ENCODE peak calls at places on chromosomes 4 and X, in five cellular contexts. One of them, this sample, is unnamed.

GRCh38 chrX:115229337-115229991 is 4.4 kb downstream of the LRCH2 start:
- DNase-seq in tibial nerve: no peak
- DNase-seq in right lobe of liver: no peak
- DNase-seq in endodermal cell: no peak
- DNase-seq in cardiac muscle cell: no peak
- DNase-seq in this sample: no peak

GRCh38 chrX:24020280-24020876 is 6.6 kb downstream of the KLHL15 start:
- DNase-seq in tibial nerve: no peak
- DNase-seq in right lobe of liver: no peak
- DNase-seq in endodermal cell: no peak
- DNase-seq in cardiac muscle cell: no peak
- DNase-seq in this sample: no peak

GRCh38 chrX:72652132-72652531 is 62.0 kb downstream of the PHKA1 start:
- DNase-seq in tibial nerve: no peak
- DNase-seq in right lobe of liver: no peak
- DNase-seq in endodermal cell: no peak
- DNase-seq in cardiac muscle cell: no peak
- DNase-seq in this sample: no peak

GRCh38 chr4:88335092-88335665 is 43.5 kb upstream of the HERC6 start:
- DNase-seq in tibial nerve: no peak
- DNase-seq in right lobe of liver: no peak
- DNase-seq in endodermal cell: peak
- DNase-seq in cardiac muscle cell: peak
- DNase-seq in this sample: no peak

GRCh38 chr4:143405197-143405730 is 68.6 kb downstream of the GAB1 start:
- DNase-seq in tibial nerve: no peak
- DNase-seq in right lobe of liver: no peak
- DNase-seq in endodermal cell: no peak
- DNase-seq in cardiac muscle cell: no peak
- DNase-seq in this sample: no peak

GRCh38 chrX:47562615-47563243 is 1.7 kb downstream of the ARAF start:
- DNase-seq in tibial nerve: no peak
- DNase-seq in right lobe of liver: no peak
- DNase-seq in endodermal cell: peak
- DNase-seq in cardiac muscle cell: peak
- DNase-seq in this sample: no peak

GRCh38 chr4:33882246-33882990 is 2361.9 kb downstream of the ARAP2 start:
- DNase-seq in tibial nerve: no peak
- DNase-seq in right lobe of liver: no peak
- DNase-seq in endodermal cell: no peak
- DNase-seq in cardiac muscle cell: no peak
- DNase-seq in this sample: no peak

GRCh38 chr4:118740869-118741268 is 55.7 kb downstream of the METTL14 start:
- DNase-seq in tibial nerve: no peak
- DNase-seq in right lobe of liver: no peak
- DNase-seq in endodermal cell: no peak
- DNase-seq in cardiac muscle cell: peak
- DNase-seq in this sample: peak

GRCh38 chr4:139795915-139796314 is 130.3 kb downstream of the MGST2 start:
- DNase-seq in tibial nerve: no peak
- DNase-seq in right lobe of liver: no peak
- DNase-seq in endodermal cell: no peak
- DNase-seq in cardiac muscle cell: no peak
- DNase-seq in this sample: no peak

GRCh38 chr4:119788334-119789266 is 160.0 kb upstream of the PDE5A start:
- DNase-seq in tibial nerve: no peak
- DNase-seq in right lobe of liver: no peak
- DNase-seq in endodermal cell: no peak
- DNase-seq in cardiac muscle cell: no peak
- DNase-seq in this sample: no peak

GRCh38 chr4:119785963-119786362 is 157.4 kb upstream of the PDE5A start:
- DNase-seq in tibial nerve: no peak
- DNase-seq in right lobe of liver: peak
- DNase-seq in endodermal cell: no peak
- DNase-seq in cardiac muscle cell: no peak
- DNase-seq in this sample: no peak

GRCh38 chr4:119781044-119781443 is 152.4 kb upstream of the PDE5A start:
- DNase-seq in tibial nerve: no peak
- DNase-seq in right lobe of liver: no peak
- DNase-seq in endodermal cell: no peak
- DNase-seq in cardiac muscle cell: no peak
- DNase-seq in this sample: no peak

DNA sequence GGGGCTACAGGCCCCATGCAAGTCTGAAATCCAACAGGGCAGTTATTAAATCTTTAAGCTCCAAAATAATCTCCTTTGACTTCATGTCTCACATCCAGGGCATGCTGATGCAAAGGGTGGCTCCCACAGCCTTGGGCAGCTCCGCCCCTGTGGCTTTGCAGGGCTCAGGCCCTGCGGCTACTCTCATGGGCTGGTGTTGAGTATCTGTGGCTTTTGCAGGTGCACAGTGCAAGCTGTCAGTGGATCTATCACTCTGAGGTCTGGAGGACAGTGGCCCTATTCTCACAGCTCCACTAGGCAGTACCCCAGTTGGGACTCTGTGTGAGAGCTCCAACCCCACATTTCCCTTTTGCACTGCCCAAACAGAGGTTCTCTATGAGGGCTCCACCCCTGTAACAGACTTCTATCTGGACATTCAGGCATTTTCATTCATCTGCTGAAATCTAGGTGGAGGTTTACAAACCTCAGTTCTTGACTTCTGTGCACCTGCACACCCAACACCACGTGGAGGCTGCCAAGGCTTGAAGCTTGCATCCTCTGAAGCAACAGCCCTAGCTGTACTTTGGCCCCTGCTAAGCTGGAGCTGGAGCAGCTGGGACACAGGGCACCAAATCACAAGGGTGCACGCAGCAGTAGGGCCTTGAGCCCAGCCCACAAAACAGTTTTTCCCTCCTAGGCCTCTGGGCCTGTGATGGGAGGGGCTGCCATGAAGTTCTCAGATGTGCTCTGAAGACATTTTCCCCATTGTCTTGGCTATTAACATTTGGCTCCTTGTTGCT is 154.8 kb upstream of the PDE5A start:
- DNase-seq in tibial nerve: no peak
- DNase-seq in right lobe of liver: peak
- DNase-seq in endodermal cell: no peak
- DNase-seq in cardiac muscle cell: no peak
- DNase-seq in this sample: no peak
- H3K27ac ChIP-seq in tibial nerve: no peak
- H3K27ac ChIP-seq in right lobe of liver: no peak
- H3K27ac ChIP-seq in endodermal cell: no peak
- H3K27ac ChIP-seq in cardiac muscle cell: no peak
- H3K27ac ChIP-seq in this sample: no peak

DNA sequence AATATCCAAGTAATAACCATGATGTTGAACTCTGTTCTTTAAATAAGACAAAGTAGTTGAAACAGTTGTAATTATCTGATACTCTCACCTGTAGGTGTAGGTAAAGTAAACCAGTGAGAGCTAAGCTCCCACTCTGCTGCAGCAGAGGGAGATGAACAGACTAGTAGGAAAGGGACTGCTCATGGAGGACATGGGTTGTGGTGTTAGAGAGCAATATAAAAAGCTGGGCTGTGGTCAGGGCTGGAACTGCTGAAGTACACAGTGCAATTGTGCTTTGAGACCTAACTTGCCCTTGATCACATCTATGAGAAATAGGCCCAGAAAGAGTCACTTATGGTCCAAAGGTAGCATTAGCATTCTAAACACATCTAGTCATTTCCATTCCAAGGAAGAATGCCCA is 251.1 kb upstream of the CENPE start:
- DNase-seq in tibial nerve: no peak
- DNase-seq in right lobe of liver: no peak
- DNase-seq in endodermal cell: no peak
- DNase-seq in cardiac muscle cell: no peak
- DNase-seq in this sample: no peak
- H3K27ac ChIP-seq in tibial nerve: no peak
- H3K27ac ChIP-seq in right lobe of liver: no peak
- H3K27ac ChIP-seq in endodermal cell: no peak
- H3K27ac ChIP-seq in cardiac muscle cell: no peak
- H3K27ac ChIP-seq in this sample: no peak

GRCh38 chr4:11440481-11441181 is 11.9 kb upstream of the HS3ST1 start:
- DNase-seq in tibial nerve: no peak
- DNase-seq in right lobe of liver: no peak
- DNase-seq in endodermal cell: no peak
- DNase-seq in cardiac muscle cell: no peak
- DNase-seq in this sample: no peak

GRCh38 chr4:11441182-11441556 is 12.5 kb upstream of the HS3ST1 start:
- DNase-seq in tibial nerve: no peak
- DNase-seq in right lobe of liver: no peak
- DNase-seq in endodermal cell: no peak
- DNase-seq in cardiac muscle cell: no peak
- DNase-seq in this sample: no peak

GRCh38 chr4:11451720-11452119 is 23.0 kb upstream of the HS3ST1 start:
- DNase-seq in tibial nerve: no peak
- DNase-seq in right lobe of liver: no peak
- DNase-seq in endodermal cell: no peak
- DNase-seq in cardiac muscle cell: no peak
- DNase-seq in this sample: no peak

GRCh38 chr4:11446156-11446811 is 17.6 kb upstream of the HS3ST1 start:
- DNase-seq in tibial nerve: no peak
- DNase-seq in right lobe of liver: no peak
- DNase-seq in endodermal cell: no peak
- DNase-seq in cardiac muscle cell: no peak
- DNase-seq in this sample: no peak
- H3K27ac ChIP-seq in tibial nerve: no peak
- H3K27ac ChIP-seq in right lobe of liver: no peak
- H3K27ac ChIP-seq in endodermal cell: no peak
- H3K27ac ChIP-seq in cardiac muscle cell: no peak
- H3K27ac ChIP-seq in this sample: no peak

GRCh38 chrX:71464968-71465367 is 67.9 kb upstream of the OGT start:
- DNase-seq in tibial nerve: no peak
- DNase-seq in right lobe of liver: no peak
- DNase-seq in endodermal cell: no peak
- DNase-seq in cardiac muscle cell: no peak
- DNase-seq in this sample: no peak

DNA sequence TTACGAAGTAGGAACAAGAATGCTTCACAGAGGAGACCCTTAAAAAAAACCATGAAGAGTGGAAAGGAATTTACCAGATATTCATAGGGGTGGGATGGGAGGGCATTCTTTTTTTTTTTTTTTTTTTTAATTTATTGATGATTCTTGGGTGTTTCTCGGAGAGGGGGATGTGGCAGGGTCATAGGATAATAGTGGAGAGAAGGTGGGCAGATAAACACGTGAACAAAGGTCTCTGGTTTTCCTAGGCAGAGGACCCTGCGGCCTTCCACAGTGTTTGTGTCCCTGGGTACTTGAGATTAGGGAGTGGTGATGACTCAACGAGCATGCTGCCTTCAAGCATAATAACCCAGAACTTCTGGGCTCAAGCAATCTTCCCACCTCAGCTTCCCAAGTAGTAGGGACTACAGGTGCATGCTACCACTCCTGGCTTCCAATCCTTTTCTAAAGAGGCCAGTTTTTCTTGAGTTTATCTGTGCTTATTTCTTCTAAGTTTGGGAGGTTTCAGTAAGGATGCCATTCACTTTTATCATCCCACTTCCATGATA is 65.9 kb upstream of the OGT start:
- DNase-seq in tibial nerve: no peak
- DNase-seq in right lobe of liver: no peak
- DNase-seq in endodermal cell: no peak
- DNase-seq in cardiac muscle cell: no peak
- DNase-seq in this sample: no peak
- H3K27ac ChIP-seq in tibial nerve: no peak
- H3K27ac ChIP-seq in right lobe of liver: no peak
- H3K27ac ChIP-seq in endodermal cell: no peak
- H3K27ac ChIP-seq in cardiac muscle cell: no peak
- H3K27ac ChIP-seq in this sample: no peak

GRCh38 chr4:26937136-26937535 is 76.5 kb downstream of the STIM2 start:
- DNase-seq in tibial nerve: no peak
- DNase-seq in right lobe of liver: no peak
- DNase-seq in endodermal cell: no peak
- DNase-seq in cardiac muscle cell: no peak
- DNase-seq in this sample: no peak

GRCh38 chr4:26931451-26931850 is 70.8 kb downstream of the STIM2 start:
- DNase-seq in tibial nerve: no peak
- DNase-seq in right lobe of liver: no peak
- DNase-seq in endodermal cell: no peak
- DNase-seq in cardiac muscle cell: peak
- DNase-seq in this sample: no peak

GRCh38 chr4:26930964-26931363 is 70.3 kb downstream of the STIM2 start:
- DNase-seq in tibial nerve: no peak
- DNase-seq in right lobe of liver: no peak
- DNase-seq in endodermal cell: no peak
- DNase-seq in cardiac muscle cell: peak
- DNase-seq in this sample: no peak

GRCh38 chr4:26936284-26937065 is 75.8 kb downstream of the STIM2 start:
- DNase-seq in tibial nerve: no peak
- DNase-seq in right lobe of liver: peak
- DNase-seq in endodermal cell: peak
- DNase-seq in cardiac muscle cell: no peak
- DNase-seq in this sample: no peak

GRCh38 chr4:26931961-26932360 is 71.3 kb downstream of the STIM2 start:
- DNase-seq in tibial nerve: no peak
- DNase-seq in right lobe of liver: no peak
- DNase-seq in endodermal cell: no peak
- DNase-seq in cardiac muscle cell: no peak
- DNase-seq in this sample: no peak
- H3K27ac ChIP-seq in tibial nerve: no peak
- H3K27ac ChIP-seq in right lobe of liver: no peak
- H3K27ac ChIP-seq in endodermal cell: no peak
- H3K27ac ChIP-seq in cardiac muscle cell: no peak
- H3K27ac ChIP-seq in this sample: no peak

This sample was measured in CD4-positive, CD25-positive, alpha-beta regulatory T cell.